ENCODE peak calls at places on chromosome 5, in six cellular contexts. F, H, U, K, X and N are unnamed samples.

GRCh38 chr5:158952951-158953350 is 146.8 kb downstream of the EBF1 start:
- DNase-seq in U (no peak), H (no peak), X (no peak), K (no peak), F (no peak), N (no peak)

GRCh38 chr5:176560364-176560763 is 11.2 kb downstream of the CDHR2 start:
- DNase-seq in H (no peak), X (no peak), K (no peak), U (no peak), F (no peak), N (no peak)

GRCh38 chr5:61767231-61768080 is 435.4 kb downstream of the ZSWIM6 start:
- DNase-seq in K (no peak), X (no peak), U (no peak), H (no peak), F (no peak), N (no peak)

GRCh38 chr5:58108507-58108906 is 351.4 kb downstream of the PLK2 start:
- DNase-seq in F (no peak), H (no peak), X (no peak), K (no peak), U (no peak), N (no peak)

GRCh38 chr5:172897691-172898512 is 61.3 kb upstream of the RPL26L1 start:
- DNase-seq in U (no peak), F (no peak), K (no peak), H (no peak), X (no peak), N (no peak)

GRCh38 chr5:38263983-38264382 is 5.6 kb downstream of the EGFLAM start:
- DNase-seq in K (no peak), X (no peak), U (no peak), F (no peak), H (peak; percentile 21), N (no peak)

GRCh38 chr5:166165600-166165999 is 2125.8 kb upstream of the WWC1 start:
- DNase-seq in K (no peak), U (no peak), F (no peak), X (no peak), H (no peak), N (no peak)

GRCh38 chr5:83441752-83442151 is 29.8 kb upstream of the VCAN start:
- DNase-seq in H (no peak), K (no peak), F (no peak), X (no peak), U (no peak), N (no peak)

GRCh38 chr5:63155310-63155631 is 576.7 kb downstream of the LRRC70 start:
- DNase-seq in H (no peak), K (no peak), X (no peak), F (no peak), U (no peak), N (no peak)

GRCh38 chr5:14451866-14452265 is 129.7 kb upstream of the OTULINL start:
- DNase-seq in K (no peak), U (no peak), H (no peak), F (no peak), X (no peak), N (no peak)

GRCh38 chr5:59769832-59770231 is 123.7 kb downstream of the PDE4D start:
- DNase-seq in X (no peak), K (no peak), H (no peak), U (no peak), F (no peak), N (no peak)

GRCh38 chr5:119049824-119050449 is 20.9 kb upstream of the DMXL1 start:
- DNase-seq in K (no peak), U (no peak), H (no peak), X (no peak), F (no peak), N (no peak)

GRCh38 chr5:14595189-14595588 is 13.6 kb downstream of the OTULINL start:
- DNase-seq in X (no peak), U (no peak), H (no peak), K (peak; percentile 80), F (no peak), N (no peak)

GRCh38 chr5:110386782-110387181 is 339.7 kb downstream of the TMEM232 start:
- DNase-seq in F (no peak), U (no peak), H (peak; percentile 14), K (no peak), X (no peak), N (no peak)

GRCh38 chr5:131193106-131193505 is 22.4 kb downstream of the LYRM7 start:
- DNase-seq in H (no peak), X (no peak), U (no peak), F (no peak), K (no peak), N (no peak)

GRCh38 chr5:77437194-77437593 is 54.9 kb downstream of the WDR41 start:
- DNase-seq in U (no peak), K (peak; percentile 25), F (peak; percentile 1), X (no peak), H (peak; percentile 18), N (no peak)

GRCh38 chr5:139438707-139439012 is 665 bp downstream of the DNAJC18 start:
- DNase-seq in U (no peak), F (no peak), K (no peak), H (no peak), X (no peak), N (peak; percentile 48)

GRCh38 chr5:177596775-177597238 is 3.1 kb upstream of the B4GALT7 start:
- DNase-seq in X (no peak), H (no peak), K (no peak), U (no peak), F (no peak), N (peak; percentile 21)

GRCh38 chr5:177595991-177596774 is 3.7 kb upstream of the B4GALT7 start:
- DNase-seq in K (no peak), H (no peak), X (no peak), U (no peak), F (no peak), N (peak; percentile 24)

GRCh38 chr5:177600458-177601018 is 606 bp downstream of the B4GALT7 start:
- DNase-seq in U (no peak), X (no peak), H (no peak), K (no peak), F (no peak), N (no peak)

GRCh38 chr5:177601126-177601525 is 1.2 kb downstream of the B4GALT7 start:
- DNase-seq in X (no peak), K (no peak), U (no peak), F (no peak), H (no peak), N (no peak)

DNA sequence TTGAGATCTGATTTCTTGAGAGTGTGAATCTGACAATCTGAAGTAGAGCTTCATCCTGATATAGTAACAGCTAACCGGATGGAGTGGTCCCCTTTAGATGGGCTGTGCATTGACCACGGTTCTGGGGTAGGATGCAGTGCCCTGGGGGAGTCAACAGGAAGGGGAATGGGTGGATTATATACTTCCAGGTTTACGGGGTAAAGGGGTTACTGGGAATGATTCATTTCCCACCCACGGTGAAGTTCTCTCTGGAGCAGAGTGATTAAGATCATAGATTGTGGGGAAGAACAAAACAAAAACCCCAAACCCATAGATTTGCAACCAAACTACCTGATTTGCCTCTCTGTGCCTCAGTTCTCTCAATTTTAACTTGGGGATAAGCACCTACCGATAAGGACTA is 1.5 kb upstream of the B4GALT7 start:
- DNase-seq in X (no peak), H (no peak), K (no peak), U (no peak), F (no peak), N (peak; percentile 12)
- TF ChIP-seq POLR2AphosphoS5 in X (no peak), H (no peak), K (no peak), U (no peak), F (peak; percentile 11), N (no peak)

GRCh38 chr5:137611926-137612435 is 112.9 kb upstream of the SPOCK1 start:
- DNase-seq in K (no peak), H (no peak), X (no peak), U (no peak), F (no peak), N (no peak)
- H3K9me3 ChIP-seq in K (no peaks in the 10 kb centered on the region), H (no peaks in the 10 kb centered on the region), X (no peaks in the 10 kb centered on the region), U (no peaks in the 10 kb centered on the region), F (no peaks in the 10 kb centered on the region), N (no peaks in the 10 kb centered on the region)

GRCh38 chr5:180784497-180785097 is 18.0 kb downstream of the MGAT1 start:
- DNase-seq in H (peak; percentile 70), F (peak; percentile 68), U (peak; percentile 91), K (peak; percentile 75), X (peak; percentile 70), N (peak; percentile 89)
- TF ChIP-seq POLR2AphosphoS5 in H (no peak), F (no peak), U (peak; percentile 2), K (no peak), X (peak; percentile 48), N (peak; percentile 44)

DNA sequence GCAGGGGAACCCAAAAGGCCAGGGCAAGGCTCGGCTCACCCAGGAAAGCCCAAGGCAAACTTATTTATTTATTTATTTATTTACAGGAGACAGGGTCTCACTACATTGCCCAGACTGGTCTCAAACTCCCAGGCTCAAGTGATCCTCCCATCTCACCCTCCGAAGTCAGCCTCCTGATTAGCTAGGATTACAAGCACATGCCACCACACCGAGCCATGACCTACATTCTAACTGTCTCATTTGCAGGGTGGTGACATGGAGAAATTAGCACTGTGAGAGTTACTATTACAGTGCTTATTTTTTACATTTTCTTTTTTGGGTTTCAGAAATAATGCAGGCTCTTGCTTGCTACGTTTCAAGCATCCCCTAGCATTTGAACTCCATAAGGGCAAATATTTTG is 18.1 kb downstream of the ARHGEF37 start:
- DNase-seq in H (no peak), F (no peak), X (no peak), K (no peak), U (no peak), N (no peak)
- H3K9me3 ChIP-seq in H (no peaks in the 10 kb centered on the region), F (no peaks in the 10 kb centered on the region), X (no peaks in the 10 kb centered on the region), K (no peaks in the 10 kb centered on the region), U (no peaks in the 10 kb centered on the region), N (no peaks in the 10 kb centered on the region)

GRCh38 chr5:128213340-128213739 is 129.8 kb downstream of the SLC12A2 start:
- DNase-seq in X (peak; percentile 31), K (peak; percentile 31), H (peak; percentile 39), F (peak; percentile 61), U (no peak), N (no peak)
- TF ChIP-seq POLR2AphosphoS5 in X (no peak), K (no peak), H (no peak), F (no peak), U (no peak), N (no peak)

DNA sequence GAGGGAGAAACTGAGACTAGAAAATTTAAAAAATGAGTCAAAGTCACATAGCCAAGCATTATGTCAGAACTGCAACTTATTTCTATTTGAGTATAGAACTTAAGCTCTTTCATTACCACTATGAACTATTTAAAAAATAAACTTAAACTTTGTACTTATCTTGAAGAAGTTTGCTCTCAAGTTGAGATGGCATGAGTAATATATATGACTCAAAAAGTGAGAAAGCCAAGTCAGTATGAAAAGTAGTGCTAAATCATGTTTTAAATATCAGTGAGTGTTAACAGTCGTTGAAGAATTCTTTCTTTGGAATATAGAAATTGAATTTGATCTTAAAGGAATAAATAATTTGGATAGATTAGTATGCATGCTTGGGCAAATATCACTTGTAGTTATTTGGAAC is 36.3 kb upstream of the CDH10 start:
- DNase-seq in U (no peak), K (no peak), H (no peak), X (no peak), F (no peak), N (no peak)
- H3K9me3 ChIP-seq in U (peaks cover 6% of the 10 kb centered on the region), K (no peaks in the 10 kb centered on the region), H (peaks cover 47% of the 10 kb centered on the region), X (peaks cover 5% of the 10 kb centered on the region), F (peaks cover 15% of the 10 kb centered on the region), N (no peaks in the 10 kb centered on the region)

GRCh38 chr5:179914032-179914755 is 6.5 kb upstream of the TBC1D9B start:
- DNase-seq in X (peak; percentile 67), H (peak; percentile 34), F (no peak), K (no peak), U (peak; percentile 38), N (no peak)
- TF ChIP-seq POLR2AphosphoS5 in X (no peak), H (no peak), F (peak; percentile 54), K (no peak), U (no peak), N (no peak)